ENCODE peak calls at places on chromosomes 1 and 21, in six cellular contexts. Y is PC-3; R is lower lobe of right lung; X is breast epithelium; P is CD4-positive, CD25-positive, alpha-beta regulatory T cell; O is iPS DF 6.9. U is an unnamed sample.
A peak's percentile ranks its signal among the peaks of the same experiment; 100 is the strongest.

GRCh38 chr21:38821248-38821647 is 15.5 kb downstream of the ETS2 start:
- DNase-seq in Y (no peak), R (no peak), X (no peak), P (no peak), O (no peak), U (no peak)

GRCh38 chr1:214541693-214542092 is 9.7 kb downstream of the PTPN14 start:
- DNase-seq in Y (no peak), R (no peak), X (no peak), P (no peak), O (no peak), U (no peak)

GRCh38 chr1:234613128-234613875 is 3.3 kb upstream of the IRF2BP2 start:
- DNase-seq in Y (no peak), R (no peak), X (no peak), P (no peak), O (no peak), U (no peak)

GRCh38 chr1:163570061-163570460 is 248.3 kb downstream of the NUF2 start:
- DNase-seq in Y (no peak), R (no peak), X (no peak), P (no peak), O (no peak), U (no peak)

GRCh38 chr1:187894349-187894748 is 1065.6 kb downstream of the PLA2G4A start:
- DNase-seq in Y (no peak), R (no peak), X (no peak), P (no peak), O (no peak), U (no peak)

GRCh38 chr1:196607940-196608339 is 300 bp downstream of the KCNT2 start:
- DNase-seq in Y (no peak), R (no peak), X (no peak), P (no peak), O (no peak), U (no peak)

GRCh38 chr1:24972257-24973242 is 42.5 kb upstream of the RUNX3 start:
- DNase-seq in Y (no peak), R (no peak), X (no peak), P (no peak), O (no peak), U (peak; percentile 35)

GRCh38 chr1:58654322-58654721 is 45.5 kb downstream of the MYSM1 start:
- DNase-seq in Y (no peak), R (no peak), X (no peak), P (no peak), O (no peak), U (no peak)

GRCh38 chr1:67614511-67614934 is 70.5 kb upstream of the GADD45A start:
- DNase-seq in Y (peak; percentile 78), R (no peak), X (no peak), P (no peak), O (no peak), U (no peak)

GRCh38 chr1:211703812-211704566 is 28.6 kb upstream of the NEK2 start:
- DNase-seq in Y (peak; percentile 37), R (no peak), X (no peak), P (no peak), O (no peak), U (no peak)

GRCh38 chr1:231040800-231041704 is 998 bp upstream of the FAM89A start:
- DNase-seq in Y (no peak), R (no peak), X (peak; percentile 52), P (no peak), O (no peak), U (no peak)

GRCh38 chr1:180617769-180618168 is 14.1 kb upstream of the XPR1 start:
- DNase-seq in Y (no peak), R (no peak), X (no peak), P (no peak), O (no peak), U (no peak)

GRCh38 chr1:81801032-81801833 is 499 bp downstream of the ADGRL2 start:
- DNase-seq in Y (peak; percentile 43), R (peak; percentile 51), X (peak; percentile 57), P (no peak), O (peak; percentile 72), U (peak; percentile 36)

GRCh38 chr1:8421721-8422120 is 103.8 kb downstream of the SLC45A1 start:
- DNase-seq in Y (no peak), R (no peak), X (no peak), P (no peak), O (no peak), U (no peak)

GRCh38 chr1:211734791-211735190 is 59.4 kb upstream of the NEK2 start:
- DNase-seq in Y (peak; percentile 27), R (peak; percentile 61), X (peak; percentile 72), P (no peak), O (no peak), U (no peak)

GRCh38 chr1:32071758-32072621 is 749 bp upstream of the TMEM39B start:
- DNase-seq in Y (peak; percentile 64), R (no peak), X (no peak), P (no peak), O (no peak), U (no peak)

GRCh38 chr1:70048336-70048735 is 157.0 kb downstream of the LRRC40 start:
- DNase-seq in Y (no peak), R (no peak), X (no peak), P (no peak), O (no peak), U (no peak)

GRCh38 chr1:239389703-239390102 is 3.3 kb downstream of the CHRM3 start:
- DNase-seq in Y (peak; percentile 72), R (no peak), X (no peak), P (no peak), O (no peak), U (no peak)

GRCh38 chr1:27555700-27556424 is 48.1 kb downstream of the AHDC1 start:
- DNase-seq in Y (no peak), R (no peak), X (no peak), P (no peak), O (no peak), U (no peak)

GRCh38 chr1:83917961-83918360 is 81.0 kb downstream of the TTLL7 start:
- DNase-seq in Y (no peak), R (no peak), X (no peak), P (no peak), O (no peak), U (no peak)

GRCh38 chr1:164578474-164579200 is 19.7 kb downstream of the PBX1 start:
- DNase-seq in Y (no peak), R (no peak), X (no peak), P (no peak), O (no peak), U (no peak)

GRCh38 chr1:234980657-234981396 is 147.8 kb downstream of the TOMM20 start:
- DNase-seq in Y (peak; percentile 87), R (peak; percentile 86), X (peak; percentile 62), P (peak; percentile 19), O (no peak), U (peak; percentile 81)

GRCh38 chr1:1433804-1434130 is 1.7 kb upstream of the VWA1 start:
- DNase-seq in Y (peak; percentile 75), R (no peak), X (peak; percentile 58), P (no peak), O (no peak), U (no peak)

GRCh38 chr1:166166701-166167394 is at the start of gene FAM78B:
- DNase-seq in Y (peak; percentile 46), R (peak; percentile 74), X (peak; percentile 53), P (peak; percentile 12), O (no peak), U (peak; percentile 63)

GRCh38 chr1:79550402-79550801 is 543.9 kb upstream of the ADGRL4 start:
- DNase-seq in Y (no peak), R (no peak), X (no peak), P (no peak), O (no peak), U (no peak)

GRCh38 chr21:29256125-29256895 is 42.4 kb upstream of the BACH1 start:
- DNase-seq in Y (peak; percentile 87), R (no peak), X (no peak), P (no peak), O (no peak), U (no peak)

GRCh38 chr21:40074198-40074597 is 207.0 kb downstream of the PCP4 start:
- DNase-seq in Y (no peak), R (no peak), X (no peak), P (no peak), O (no peak), U (no peak)

GRCh38 chr1:25520446-25521061 is 22.9 kb upstream of the LDLRAP1 start:
- DNase-seq in Y (peak; percentile 70), R (no peak), X (no peak), P (peak; percentile 50), O (no peak), U (peak; percentile 51)

GRCh38 chr21:15219866-15220265 is 155.1 kb upstream of the NRIP1 start:
- DNase-seq in Y (no peak), R (no peak), X (no peak), P (no peak), O (no peak), U (no peak)
- H3K27ac ChIP-seq in Y (no peak overlapping the region), R (no peak overlapping the region), X (no peak overlapping the region), P (no peak overlapping the region), O (no peak overlapping the region), U (no peak overlapping the region)

DNA sequence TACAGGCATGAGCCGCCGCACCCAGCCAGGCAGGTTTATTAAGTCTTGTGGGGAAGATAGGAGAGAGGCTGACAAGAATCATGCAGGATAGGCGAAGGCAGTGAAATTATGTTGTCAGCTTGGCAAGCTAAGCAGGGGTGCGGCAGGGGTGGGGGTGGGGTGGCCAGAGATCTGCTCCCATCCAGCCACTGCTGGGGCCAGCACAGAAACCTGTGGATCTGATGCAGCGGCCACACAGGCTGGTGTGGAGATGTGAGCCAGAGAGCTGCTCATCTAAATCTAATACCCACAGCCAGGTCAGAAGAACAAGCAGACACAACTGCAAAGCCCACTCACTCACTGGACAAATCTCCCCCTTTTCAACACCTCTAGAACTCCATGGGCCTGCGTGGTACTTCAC is 68.7 kb downstream of the KCTD3 start:
- DNase-seq in Y (no peak), R (no peak), X (no peak), P (no peak), O (no peak), U (no peak)
- H3K27ac ChIP-seq in Y (no peak overlapping the region), R (peak overlapping the region; percentile 44), X (peak overlapping the region; percentile 89), P (no peak overlapping the region), O (no peak overlapping the region), U (no peak overlapping the region)

GRCh38 chr1:99749948-99750347 is 16.5 kb downstream of the FRRS1 start:
- DNase-seq in Y (no peak), R (no peak), X (no peak), P (no peak), O (no peak), U (no peak)

GRCh38 chr1:99749504-99749903 is 16.9 kb downstream of the FRRS1 start:
- DNase-seq in Y (no peak), R (no peak), X (no peak), P (no peak), O (no peak), U (no peak)

GRCh38 chr1:99745061-99745460 is 21.4 kb downstream of the FRRS1 start:
- DNase-seq in Y (no peak), R (no peak), X (no peak), P (no peak), O (no peak), U (no peak)

GRCh38 chr1:99748419-99748818 is 18.0 kb downstream of the FRRS1 start:
- DNase-seq in Y (peak; percentile 53), R (no peak), X (no peak), P (no peak), O (no peak), U (no peak)

GRCh38 chr1:99745684-99746083 is 20.8 kb downstream of the FRRS1 start:
- DNase-seq in Y (no peak), R (no peak), X (no peak), P (no peak), O (no peak), U (no peak)
- H3K27ac ChIP-seq in Y (no peak overlapping the region), R (no peak overlapping the region), X (no peak overlapping the region), P (no peak overlapping the region), O (no peak overlapping the region), U (no peak overlapping the region)

GRCh38 chr1:52926864-52927218 is 235 bp upstream of the SCP2 start:
- DNase-seq in Y (no peak), R (no peak), X (no peak), P (no peak), O (no peak), U (no peak)
- H3K27ac ChIP-seq in Y (no peak overlapping the region), R (peak overlapping the region; percentile 83), X (peak overlapping the region; percentile 83), P (no peak overlapping the region), O (no peak overlapping the region), U (peak overlapping the region; percentile 67)